ENCODE peak calls at places on chromosomes 2 and 18, in seven cellular contexts. I is AG20443; B is activated CD8-positive, alpha-beta T cell treated with anti-CD3 and anti-CD28 coated beads for 36 hours; U is dermis microvascular lymphatic vessel endothelial cell; C is pulmonary artery endothelial cell; H is NCI-H446 treated with DMSO at 0.1 percent for 48 hours; X is stimulated activated CD8-positive, alpha-beta memory T cell treated with anti-CD3 and anti-CD28 coated beads, Interleukin-2, amount 100 ng/mL, for 48 hours. P is an unnamed sample.

GRCh38 chr2:46273919-46274318 is 23.3 kb upstream of the EPAS1 start:
- DNase-seq in H (no peak), X (no peak), B (no peak), C (no peak), U (peak), I (no peak), P (no peak)

GRCh38 chr2:199315299-199316179 is 142.2 kb downstream of the SATB2 start:
- DNase-seq in U (peak), X (no peak), H (no peak), B (peak), C (no peak), I (no peak), P (no peak)

GRCh38 chr2:201696151-201696659 is 2.2 kb downstream of the MPP4 start:
- DNase-seq in U (peak), I (peak), X (no peak), H (peak), B (no peak), C (peak), P (no peak)

GRCh38 chr2:161990741-161991140 is 83.3 kb downstream of the DPP4 start:
- DNase-seq in C (no peak), H (no peak), B (no peak), X (no peak), U (no peak), I (peak), P (no peak)

GRCh38 chr18:24983566-24983965 is 368.4 kb downstream of the ZNF521 start:
- DNase-seq in X (no peak), H (no peak), C (no peak), I (no peak), B (no peak), U (no peak), P (no peak)

GRCh38 chr2:153510996-153511395 is 32.4 kb upstream of the RPRM start:
- DNase-seq in H (no peak), U (no peak), B (no peak), C (no peak), I (no peak), X (no peak), P (no peak)

GRCh38 chr2:179860255-179861026 is 971 bp downstream of the ZNF385B start:
- DNase-seq in I (peak), B (no peak), U (no peak), C (no peak), X (no peak), H (no peak), P (no peak)

GRCh38 chr2:43073373-43073772 is 153.0 kb downstream of the ZFP36L2 start:
- DNase-seq in B (no peak), H (no peak), U (no peak), X (no peak), I (peak), C (no peak), P (no peak)

GRCh38 chr2:9008951-9009664 is 5.6 kb upstream of the MBOAT2 start:
- DNase-seq in I (no peak), C (no peak), X (no peak), H (no peak), B (no peak), U (no peak), P (no peak)

P was measured in esophagus squamous epithelium.